ENCODE peak calls at places on chromosomes 3 and 15, in six cellular contexts. One of them, this sample, is unnamed.

GRCh38 chr3:15326673-15327072 is 5.7 kb downstream of the SH3BP5 start:
- DNase-seq in type B pancreatic cell: no peak
- DNase-seq in HCT116: no peak
- DNase-seq in endothelial cell of umbilical vein: no peak
- DNase-seq in DND-41: no peak
- DNase-seq in CD4-positive, alpha-beta T cell: no peak
- DNase-seq in this sample: no peak

GRCh38 chr3:52481819-52482521 is 13.2 kb upstream of the STAB1 start:
- DNase-seq in type B pancreatic cell: no peak
- DNase-seq in HCT116: no peak
- DNase-seq in endothelial cell of umbilical vein: peak; percentile 29
- DNase-seq in DND-41: no peak
- DNase-seq in CD4-positive, alpha-beta T cell: no peak
- DNase-seq in this sample: no peak

GRCh38 chr15:74291101-74292071 is 55.3 kb downstream of the CCDC33 start:
- DNase-seq in type B pancreatic cell: peak; percentile 92
- DNase-seq in HCT116: peak; percentile 13
- DNase-seq in endothelial cell of umbilical vein: peak; percentile 60
- DNase-seq in DND-41: peak; percentile 82
- DNase-seq in CD4-positive, alpha-beta T cell: peak; percentile 63
- DNase-seq in this sample: no peak

GRCh38 chr3:133408961-133409360 is 9.1 kb downstream of the BFSP2 start:
- DNase-seq in type B pancreatic cell: no peak
- DNase-seq in HCT116: no peak
- DNase-seq in endothelial cell of umbilical vein: no peak
- DNase-seq in DND-41: no peak
- DNase-seq in CD4-positive, alpha-beta T cell: no peak
- DNase-seq in this sample: no peak

GRCh38 chr3:169218314-169218983 is 445.1 kb downstream of the MECOM start:
- DNase-seq in type B pancreatic cell: no peak
- DNase-seq in HCT116: peak; percentile 54
- DNase-seq in endothelial cell of umbilical vein: peak; percentile 98
- DNase-seq in DND-41: no peak
- DNase-seq in CD4-positive, alpha-beta T cell: no peak
- DNase-seq in this sample: no peak

GRCh38 chr15:92399271-92399670 is 5.6 kb downstream of the ST8SIA2 start:
- DNase-seq in type B pancreatic cell: no peak
- DNase-seq in HCT116: no peak
- DNase-seq in endothelial cell of umbilical vein: no peak
- DNase-seq in DND-41: no peak
- DNase-seq in CD4-positive, alpha-beta T cell: no peak
- DNase-seq in this sample: no peak

GRCh38 chr3:27721717-27722564 is at the start of gene EOMES:
- DNase-seq in type B pancreatic cell: no peak
- DNase-seq in HCT116: peak; percentile 73
- DNase-seq in endothelial cell of umbilical vein: peak; percentile 29
- DNase-seq in DND-41: peak; percentile 86
- DNase-seq in CD4-positive, alpha-beta T cell: peak; percentile 66
- DNase-seq in this sample: no peak

GRCh38 chr15:60349589-60349988 is 48.2 kb downstream of the ANXA2 start:
- DNase-seq in type B pancreatic cell: no peak
- DNase-seq in HCT116: no peak
- DNase-seq in endothelial cell of umbilical vein: no peak
- DNase-seq in DND-41: no peak
- DNase-seq in CD4-positive, alpha-beta T cell: no peak
- DNase-seq in this sample: no peak

GRCh38 chr3:52752045-52752660 is 18.6 kb downstream of the NEK4 start:
- DNase-seq in type B pancreatic cell: no peak
- DNase-seq in HCT116: no peak
- DNase-seq in endothelial cell of umbilical vein: no peak
- DNase-seq in DND-41: no peak
- DNase-seq in CD4-positive, alpha-beta T cell: no peak
- DNase-seq in this sample: no peak

GRCh38 chr15:90482124-90483011 is 47.4 kb upstream of the CRTC3 start:
- DNase-seq in type B pancreatic cell: no peak
- DNase-seq in HCT116: peak; percentile 34
- DNase-seq in endothelial cell of umbilical vein: peak; percentile 78
- DNase-seq in DND-41: peak; percentile 46
- DNase-seq in CD4-positive, alpha-beta T cell: peak; percentile 49
- DNase-seq in this sample: no peak
- TF ChIP-seq CTCF in type B pancreatic cell: peak; percentile 93
- TF ChIP-seq CTCF in HCT116: peak; percentile 88
- TF ChIP-seq CTCF in endothelial cell of umbilical vein: peak; percentile 47
- TF ChIP-seq CTCF in DND-41: peak; percentile 65
- TF ChIP-seq CTCF in CD4-positive, alpha-beta T cell: peak; percentile 80
- TF ChIP-seq CTCF in this sample: peak; percentile 73

DNA sequence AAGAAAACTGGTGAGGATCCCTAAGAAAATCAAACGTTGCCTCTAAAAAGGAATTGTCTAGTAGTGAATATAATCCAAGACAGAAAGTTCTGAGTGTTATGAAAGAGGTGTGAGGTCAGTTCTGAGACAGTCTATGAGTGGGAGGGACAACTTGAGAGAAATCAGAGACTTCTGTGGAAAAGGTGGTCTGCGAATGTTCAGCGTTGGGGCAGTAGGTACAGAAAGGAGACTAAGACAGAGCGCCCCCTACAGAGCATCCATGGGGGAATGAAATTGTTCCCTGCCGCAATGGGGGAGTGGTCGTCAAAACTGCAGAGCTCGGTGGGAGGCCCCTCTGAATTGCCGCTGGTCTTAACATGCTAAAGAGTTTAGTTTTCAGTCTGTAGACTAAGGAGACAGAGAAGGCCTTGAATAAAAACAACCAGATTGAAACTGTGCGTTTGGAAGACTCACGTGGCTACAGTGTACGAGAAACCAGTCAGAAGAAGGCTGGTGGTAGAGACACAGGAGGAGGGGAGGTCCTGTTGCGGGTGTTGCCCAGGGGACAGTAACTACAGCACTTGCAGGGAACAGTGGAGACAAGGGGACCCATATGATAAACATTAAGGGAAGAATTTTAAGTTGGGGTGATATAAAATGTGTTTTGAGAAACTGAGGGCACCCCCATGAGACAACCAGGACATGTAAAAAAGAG is 6.9 kb downstream of the TNIK start:
- DNase-seq in type B pancreatic cell: no peak
- DNase-seq in HCT116: no peak
- DNase-seq in endothelial cell of umbilical vein: no peak
- DNase-seq in DND-41: no peak
- DNase-seq in CD4-positive, alpha-beta T cell: no peak
- DNase-seq in this sample: no peak
- TF ChIP-seq CTCF in type B pancreatic cell: peak; percentile 68
- TF ChIP-seq CTCF in HCT116: no peak
- TF ChIP-seq CTCF in endothelial cell of umbilical vein: peak; percentile 20
- TF ChIP-seq CTCF in DND-41: peak; percentile 29
- TF ChIP-seq CTCF in CD4-positive, alpha-beta T cell: no peak
- TF ChIP-seq CTCF in this sample: peak; percentile 16

DNA sequence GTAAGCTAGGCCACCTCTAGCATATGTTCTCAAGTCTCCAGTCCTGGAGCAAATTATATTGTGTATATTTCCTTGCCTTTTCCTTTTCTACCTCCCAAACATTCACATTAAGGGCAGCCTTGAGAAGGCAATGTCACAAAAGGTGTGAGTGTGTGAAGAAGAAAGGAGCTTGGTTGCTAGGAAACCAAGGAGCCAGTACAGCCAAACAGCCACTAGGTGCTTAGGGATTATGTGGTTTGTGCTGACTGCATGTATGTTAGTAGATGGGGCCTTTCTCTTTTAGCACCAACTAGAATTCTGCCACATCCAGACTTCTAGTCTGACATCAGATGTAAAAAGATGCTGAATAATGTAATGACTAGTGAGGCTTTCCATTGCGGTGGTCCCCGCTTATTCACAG is 118.8 kb upstream of the DAZL start:
- DNase-seq in type B pancreatic cell: no peak
- DNase-seq in HCT116: peak; percentile 4
- DNase-seq in endothelial cell of umbilical vein: no peak
- DNase-seq in DND-41: peak; percentile 25
- DNase-seq in CD4-positive, alpha-beta T cell: no peak
- DNase-seq in this sample: no peak
- TF ChIP-seq CTCF in type B pancreatic cell: peak; percentile 65
- TF ChIP-seq CTCF in HCT116: no peak
- TF ChIP-seq CTCF in endothelial cell of umbilical vein: no peak
- TF ChIP-seq CTCF in DND-41: peak; percentile 47
- TF ChIP-seq CTCF in CD4-positive, alpha-beta T cell: no peak
- TF ChIP-seq CTCF in this sample: no peak

GRCh38 chr3:78794431-78794830 is 973.4 kb downstream of the ROBO1 start:
- DNase-seq in type B pancreatic cell: no peak
- DNase-seq in HCT116: no peak
- DNase-seq in endothelial cell of umbilical vein: no peak
- DNase-seq in DND-41: no peak
- DNase-seq in CD4-positive, alpha-beta T cell: no peak
- DNase-seq in this sample: no peak

GRCh38 chr3:78799681-78800080 is 968.1 kb downstream of the ROBO1 start:
- DNase-seq in type B pancreatic cell: no peak
- DNase-seq in HCT116: no peak
- DNase-seq in endothelial cell of umbilical vein: no peak
- DNase-seq in DND-41: no peak
- DNase-seq in CD4-positive, alpha-beta T cell: no peak
- DNase-seq in this sample: no peak

GRCh38 chr3:78801923-78802587 is 965.7 kb downstream of the ROBO1 start:
- DNase-seq in type B pancreatic cell: no peak
- DNase-seq in HCT116: no peak
- DNase-seq in endothelial cell of umbilical vein: no peak
- DNase-seq in DND-41: no peak
- DNase-seq in CD4-positive, alpha-beta T cell: no peak
- DNase-seq in this sample: no peak

GRCh38 chr3:78802588-78802930 is 965.2 kb downstream of the ROBO1 start:
- DNase-seq in type B pancreatic cell: no peak
- DNase-seq in HCT116: no peak
- DNase-seq in endothelial cell of umbilical vein: no peak
- DNase-seq in DND-41: no peak
- DNase-seq in CD4-positive, alpha-beta T cell: no peak
- DNase-seq in this sample: no peak

GRCh38 chr3:78798266-78798832 is 969.4 kb downstream of the ROBO1 start:
- DNase-seq in type B pancreatic cell: no peak
- DNase-seq in HCT116: no peak
- DNase-seq in endothelial cell of umbilical vein: no peak
- DNase-seq in DND-41: no peak
- DNase-seq in CD4-positive, alpha-beta T cell: no peak
- DNase-seq in this sample: no peak
- TF ChIP-seq CTCF in type B pancreatic cell: no peak
- TF ChIP-seq CTCF in HCT116: no peak
- TF ChIP-seq CTCF in endothelial cell of umbilical vein: no peak
- TF ChIP-seq CTCF in DND-41: no peak
- TF ChIP-seq CTCF in CD4-positive, alpha-beta T cell: no peak
- TF ChIP-seq CTCF in this sample: no peak

GRCh38 chr3:137121704-137122314 is 164.0 kb downstream of the IL20RB start:
- DNase-seq in type B pancreatic cell: no peak
- DNase-seq in HCT116: peak; percentile 61
- DNase-seq in endothelial cell of umbilical vein: peak; percentile 30
- DNase-seq in DND-41: peak; percentile 49
- DNase-seq in CD4-positive, alpha-beta T cell: no peak
- DNase-seq in this sample: no peak

DNA sequence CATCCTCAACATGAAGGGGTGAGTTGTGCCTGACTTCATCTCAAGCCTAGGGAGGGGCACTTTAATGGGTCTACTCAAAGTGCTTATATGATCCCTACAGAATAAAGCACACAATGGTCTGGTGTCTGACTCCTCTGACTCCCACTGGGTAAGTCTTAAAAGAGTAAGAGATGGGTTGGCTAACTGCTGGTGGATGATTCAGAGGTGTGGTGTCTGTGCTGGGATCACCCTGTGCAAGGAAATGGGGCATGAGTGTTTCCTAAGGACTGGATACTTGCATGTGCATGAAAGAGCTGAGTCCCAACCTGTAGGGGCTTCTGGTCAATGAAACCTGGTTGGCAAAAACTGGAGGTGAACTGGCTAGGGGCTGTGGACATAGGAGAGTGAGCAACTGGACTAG is 158.8 kb downstream of the IL20RB start:
- DNase-seq in type B pancreatic cell: no peak
- DNase-seq in HCT116: no peak
- DNase-seq in endothelial cell of umbilical vein: no peak
- DNase-seq in DND-41: no peak
- DNase-seq in CD4-positive, alpha-beta T cell: no peak
- DNase-seq in this sample: no peak
- TF ChIP-seq CTCF in type B pancreatic cell: no peak
- TF ChIP-seq CTCF in HCT116: no peak
- TF ChIP-seq CTCF in endothelial cell of umbilical vein: no peak
- TF ChIP-seq CTCF in DND-41: no peak
- TF ChIP-seq CTCF in CD4-positive, alpha-beta T cell: no peak
- TF ChIP-seq CTCF in this sample: no peak

GRCh38 chr3:5634411-5634810 is 446.9 kb downstream of the EDEM1 start:
- DNase-seq in type B pancreatic cell: no peak
- DNase-seq in HCT116: no peak
- DNase-seq in endothelial cell of umbilical vein: no peak
- DNase-seq in DND-41: no peak
- DNase-seq in CD4-positive, alpha-beta T cell: no peak
- DNase-seq in this sample: no peak
- TF ChIP-seq CTCF in type B pancreatic cell: no peak
- TF ChIP-seq CTCF in HCT116: no peak
- TF ChIP-seq CTCF in endothelial cell of umbilical vein: no peak
- TF ChIP-seq CTCF in DND-41: no peak
- TF ChIP-seq CTCF in CD4-positive, alpha-beta T cell: no peak
- TF ChIP-seq CTCF in this sample: no peak

GRCh38 chr15:97745481-97746071 is 214.9 kb upstream of the ARRDC4 start:
- DNase-seq in type B pancreatic cell: no peak
- DNase-seq in HCT116: no peak
- DNase-seq in endothelial cell of umbilical vein: peak; percentile 41
- DNase-seq in DND-41: peak; percentile 54
- DNase-seq in CD4-positive, alpha-beta T cell: no peak
- DNase-seq in this sample: no peak
- TF ChIP-seq CTCF in type B pancreatic cell: peak; percentile 77
- TF ChIP-seq CTCF in HCT116: no peak
- TF ChIP-seq CTCF in endothelial cell of umbilical vein: peak; percentile 56
- TF ChIP-seq CTCF in DND-41: peak; percentile 77
- TF ChIP-seq CTCF in CD4-positive, alpha-beta T cell: peak; percentile 40
- TF ChIP-seq CTCF in this sample: peak; percentile 82

GRCh38 chr3:62632510-62633294 is 242.5 kb downstream of the CADPS start:
- DNase-seq in type B pancreatic cell: no peak
- DNase-seq in HCT116: no peak
- DNase-seq in endothelial cell of umbilical vein: no peak
- DNase-seq in DND-41: no peak
- DNase-seq in CD4-positive, alpha-beta T cell: no peak
- DNase-seq in this sample: no peak
- TF ChIP-seq CTCF in type B pancreatic cell: peak; percentile 20
- TF ChIP-seq CTCF in HCT116: peak; percentile 28
- TF ChIP-seq CTCF in endothelial cell of umbilical vein: no peak
- TF ChIP-seq CTCF in DND-41: no peak
- TF ChIP-seq CTCF in CD4-positive, alpha-beta T cell: no peak
- TF ChIP-seq CTCF in this sample: no peak

DNA sequence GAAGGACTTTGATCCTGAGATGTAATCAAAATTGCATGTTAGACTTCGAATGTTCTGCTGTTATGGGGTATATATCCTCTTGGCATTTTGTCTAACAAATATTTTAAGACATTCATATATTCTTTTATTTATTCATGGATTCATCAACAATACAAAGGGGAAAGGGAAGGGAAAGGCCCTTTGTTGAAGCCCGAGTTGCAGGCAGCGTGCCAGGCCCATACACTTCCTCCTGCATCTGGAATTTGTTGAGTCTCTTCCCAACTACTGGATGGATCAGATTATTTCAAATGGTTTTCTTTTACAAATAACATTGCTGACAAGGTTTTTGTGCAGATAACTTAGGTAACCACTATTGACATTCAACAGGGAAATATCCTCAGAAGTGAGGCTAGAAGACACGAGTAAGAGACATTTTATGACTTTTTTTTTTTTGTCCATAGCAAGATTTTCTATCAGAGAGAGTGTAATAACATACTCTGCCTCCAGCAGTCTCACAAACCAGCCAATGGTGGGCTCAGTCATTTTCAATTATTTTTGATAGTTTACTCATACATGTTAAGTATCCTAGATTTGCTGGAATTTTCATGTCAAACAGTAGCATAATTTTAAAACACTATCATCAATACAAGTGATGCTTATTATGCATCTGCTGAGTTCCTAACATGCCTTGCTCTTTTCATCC is 94.3 kb downstream of the RPL39L start:
- DNase-seq in type B pancreatic cell: peak; percentile 2
- DNase-seq in HCT116: no peak
- DNase-seq in endothelial cell of umbilical vein: peak; percentile 90
- DNase-seq in DND-41: no peak
- DNase-seq in CD4-positive, alpha-beta T cell: no peak
- DNase-seq in this sample: no peak
- TF ChIP-seq CTCF in type B pancreatic cell: peak; percentile 49
- TF ChIP-seq CTCF in HCT116: no peak
- TF ChIP-seq CTCF in endothelial cell of umbilical vein: no peak
- TF ChIP-seq CTCF in DND-41: no peak
- TF ChIP-seq CTCF in CD4-positive, alpha-beta T cell: no peak
- TF ChIP-seq CTCF in this sample: no peak

This sample was measured in CD14-positive monocyte.